ENCODE peak calls at places on chromosomes 1 and 21, in five cellular contexts. D is GM23338, K is left ventricle myocardium inferior, T is A549, J is transverse colon. X is an unnamed sample.
A peak's percentile ranks its signal among the peaks of the same experiment; 100 is the strongest.

GRCh38 chr1:62144238-62144831 is 50.3 kb upstream of the L1TD1 start:
- DNase-seq in K (no peak), J (peak; percentile 16), D (peak; percentile 82), T (peak; percentile 41), X (no peak)

GRCh38 chr1:178450871-178451270 is 45.9 kb downstream of the CLEC20A start:
- DNase-seq in J (no peak), D (no peak), T (no peak), K (no peak), X (no peak)

GRCh38 chr21:34669149-34669879 is 520 bp downstream of the CLIC6 start:
- DNase-seq in T (no peak), D (peak; percentile 60), J (peak; percentile 23), K (no peak), X (peak; percentile 78)

GRCh38 chr1:152348447-152348846 is 11.4 kb downstream of the FLG2 start:
- DNase-seq in D (peak; percentile 13), J (no peak), K (no peak), T (peak; percentile 24), X (no peak)

GRCh38 chr1:71869326-71869725 is 413.0 kb downstream of the NEGR1 start:
- DNase-seq in K (no peak), T (no peak), J (no peak), D (no peak), X (no peak)

GRCh38 chr1:61951731-61952585 is 209.7 kb downstream of the PATJ start:
- DNase-seq in K (no peak), T (no peak), J (no peak), D (peak; percentile 83), X (no peak)

GRCh38 chr1:1153874-1154273 is 19.8 kb upstream of the TTLL10 start:
- DNase-seq in T (no peak), K (no peak), J (no peak), D (no peak), X (no peak)

GRCh38 chr1:10941891-10942541 is 70.4 kb upstream of the TARDBP start:
- DNase-seq in T (no peak), K (peak; percentile 35), J (peak; percentile 70), D (peak; percentile 83), X (no peak)

GRCh38 chr1:209860293-209860881 is 32.6 kb downstream of the UTP25 start:
- DNase-seq in K (peak; percentile 66), D (peak; percentile 96), J (peak; percentile 73), T (peak; percentile 86), X (peak; percentile 85)

GRCh38 chr1:159991513-159991912 is 37.5 kb upstream of the SLAMF9 start:
- DNase-seq in D (peak; percentile 7), J (no peak), K (no peak), T (peak; percentile 11), X (no peak)

GRCh38 chr21:46160563-46161179 is 5.3 kb upstream of the FTCD start:
- DNase-seq in T (peak; percentile 44), D (no peak), J (peak; percentile 5), K (no peak), X (peak; percentile 66)

GRCh38 chr1:32336963-32337675 is 1.1 kb upstream of the MARCKSL1 start:
- DNase-seq in K (peak; percentile 49), T (no peak), J (peak; percentile 57), D (no peak), X (peak; percentile 60)

GRCh38 chr1:153352523-153352922 is 3.9 kb upstream of the PGLYRP4 start:
- DNase-seq in K (peak; percentile 62), J (peak; percentile 66), D (peak; percentile 84), T (peak; percentile 69), X (no peak)

GRCh38 chr1:27021347-27022031 is 8.8 kb upstream of the TENT5B start:
- DNase-seq in D (no peak), J (no peak), K (no peak), T (no peak), X (no peak)

GRCh38 chr1:8394456-8395321 is 76.8 kb downstream of the SLC45A1 start:
- DNase-seq in J (no peak), D (no peak), K (no peak), T (no peak), X (no peak)

GRCh38 chr1:170765712-170766330 is 101.9 kb downstream of the PRRX1 start:
- DNase-seq in K (no peak), D (peak; percentile 41), J (no peak), T (peak; percentile 7), X (no peak)

GRCh38 chr1:231940116-231940515 is 313.5 kb downstream of the DISC1 start:
- DNase-seq in T (no peak), J (no peak), K (no peak), D (no peak), X (no peak)

GRCh38 chr21:38796426-38796825 is 9.3 kb upstream of the ETS2 start:
- DNase-seq in J (no peak), K (no peak), T (no peak), D (no peak), X (peak; percentile 54)

GRCh38 chr21:24938592-24938991 is 668.7 kb downstream of the MRPL39 start:
- DNase-seq in K (no peak), D (no peak), T (no peak), J (no peak), X (no peak)

GRCh38 chr1:55065649-55066048 is 26.3 kb downstream of the PCSK9 start:
- DNase-seq in K (no peak), T (no peak), D (no peak), J (no peak), X (no peak)

GRCh38 chr1:94522304-94522703 is 19.3 kb downstream of the F3 start:
- DNase-seq in J (no peak), T (peak; percentile 41), D (peak; percentile 78), K (no peak), X (no peak)

GRCh38 chr1:155227261-155228095 is 19.0 kb downstream of the MTX1 start:
- DNase-seq in T (peak; percentile 99), J (peak; percentile 99), D (peak; percentile 99), K (peak; percentile 99), X (peak; percentile 99)

GRCh38 chr21:17858764-17859163 is 39.6 kb upstream of the C21orf91 start:
- DNase-seq in K (no peak), T (no peak), D (no peak), J (no peak), X (no peak)

GRCh38 chr1:94600556-94600955 is 59.0 kb upstream of the F3 start:
- DNase-seq in J (no peak), T (no peak), D (no peak), K (no peak), X (no peak)

GRCh38 chr1:153687346-153687745 is 8.9 kb downstream of the NPR1 start:
- DNase-seq in K (no peak), T (no peak), J (no peak), D (no peak), X (no peak)

GRCh38 chr1:162310337-162310736 is 66.3 kb downstream of the SPATA46 start:
- DNase-seq in J (no peak), T (no peak), D (no peak), K (no peak), X (no peak)

GRCh38 chr1:175192111-175192629 is 406 bp downstream of the KIAA0040 start:
- DNase-seq in K (peak; percentile 67), D (peak; percentile 63), T (peak; percentile 7), J (peak; percentile 79), X (peak; percentile 81)

GRCh38 chr1:85952460-85952859 is 204.1 kb downstream of the COL24A1 start:
- DNase-seq in D (no peak), J (no peak), K (no peak), T (no peak), X (no peak)

DNA sequence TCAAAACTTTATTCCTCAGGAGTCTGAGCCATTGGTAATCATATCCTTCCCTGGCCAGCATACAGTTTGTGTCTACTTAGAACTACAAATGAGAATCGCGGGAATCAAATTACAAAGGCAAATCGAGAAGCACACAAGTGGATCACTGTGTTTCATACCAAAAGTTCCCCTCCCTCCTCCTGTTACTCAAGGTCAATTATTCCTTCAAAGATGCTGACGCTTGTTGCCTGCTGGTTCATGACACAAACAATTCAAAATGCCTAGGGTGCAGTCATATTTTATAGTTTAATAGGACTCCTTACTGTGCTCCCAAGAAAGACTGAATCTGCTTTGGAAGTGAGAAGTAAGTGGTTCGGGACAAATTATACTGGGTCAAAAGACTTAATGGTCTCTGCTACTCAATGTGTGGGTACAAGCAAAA is 93.0 kb upstream of the PBX1 start:
- DNase-seq in K (no peak), T (no peak), J (no peak), D (no peak), X (no peak)
- H3K4me1 ChIP-seq in K (no peaks in the 10 kb centered on the region), T (no peaks in the 10 kb centered on the region), J (no peaks in the 10 kb centered on the region), D (no peaks in the 10 kb centered on the region), X (no peaks in the 10 kb centered on the region)

GRCh38 chr1:19209439-19209989 is 552 bp downstream of the UBR4 start:
- DNase-seq in D (peak; percentile 82), K (peak; percentile 19), J (peak; percentile 49), T (peak; percentile 39), X (no peak)
- H3K4me1 ChIP-seq in D (peaks cover 26% of the 10 kb centered on the region), K (peaks cover 88% of the 10 kb centered on the region), J (peaks cover 44% of the 10 kb centered on the region), T (peaks cover 25% of the 10 kb centered on the region), X (peaks cover 33% of the 10 kb centered on the region)

GRCh38 chr21:42058631-42059111 is 12.4 kb upstream of the UMODL1 start:
- DNase-seq in T (no peak), K (no peak), J (no peak), D (no peak), X (peak; percentile 52)

GRCh38 chr21:42060166-42060565 is 11.0 kb upstream of the UMODL1 start:
- DNase-seq in K (no peak), D (no peak), T (no peak), J (no peak), X (peak; percentile 71)

GRCh38 chr21:42059141-42059540 is 12.0 kb upstream of the UMODL1 start:
- DNase-seq in T (no peak), K (no peak), D (no peak), J (no peak), X (peak; percentile 71)

GRCh38 chr21:42061195-42061865 is 9.8 kb upstream of the UMODL1 start:
- DNase-seq in K (peak; percentile 44), T (no peak), D (no peak), J (peak; percentile 70), X (peak; percentile 58)

GRCh38 chr21:42059721-42060120 is 11.4 kb upstream of the UMODL1 start:
- DNase-seq in K (no peak), T (no peak), J (no peak), D (no peak), X (peak; percentile 31)
- H3K4me1 ChIP-seq in K (peaks cover 11% of the 10 kb centered on the region), T (no peaks in the 10 kb centered on the region), J (peaks cover 38% of the 10 kb centered on the region), D (peaks cover 20% of the 10 kb centered on the region), X (no peaks in the 10 kb centered on the region)

GRCh38 chr1:20483098-20483832 is 2.7 kb downstream of the CAMK2N1 start:
- DNase-seq in T (no peak), J (no peak), D (no peak), K (no peak), X (no peak)
- H3K4me1 ChIP-seq in T (peaks cover 52% of the 10 kb centered on the region), J (peaks cover 59% of the 10 kb centered on the region), D (peaks cover 44% of the 10 kb centered on the region), K (peaks cover 31% of the 10 kb centered on the region), X (peaks cover 27% of the 10 kb centered on the region)

X was measured in kidney.